ENCODE peak calls at places on chromosomes 1 and 21, in seven cellular contexts. Y is T-helper 1 cell; O is putamen; F is mucosa of descending colon; A is cardiac muscle cell; V is CD4-positive, alpha-beta T cell; X is AG20443. C is an unnamed sample.

GRCh38 chr1:179731643-179732042 is 11.4 kb upstream of the FAM163A start:
- DNase-seq in A (no peak), Y (no peak), F (no peak), X (no peak), O (no peak), V (no peak), C (no peak)

GRCh38 chr1:198935371-198935921 is 296.6 kb downstream of the PTPRC start:
- DNase-seq in X (peak; percentile 67), O (peak; percentile 79), A (peak; percentile 96), F (peak; percentile 48), V (peak; percentile 38), Y (peak; percentile 70), C (peak; percentile 51)

GRCh38 chr1:51255331-51255730 is 19.3 kb downstream of the RNF11 start:
- DNase-seq in A (no peak), V (no peak), F (no peak), Y (no peak), X (no peak), O (no peak), C (no peak)

GRCh38 chr21:35529141-35529863 is 480.2 kb upstream of the RUNX1 start:
- DNase-seq in A (peak; percentile 65), Y (peak; percentile 71), F (no peak), V (peak; percentile 7), O (no peak), X (peak; percentile 30), C (no peak)

GRCh38 chr1:65958561-65959350 is 166.1 kb downstream of the PDE4B start:
- DNase-seq in O (peak; percentile 82), V (peak; percentile 8), F (no peak), Y (peak; percentile 66), A (peak; percentile 71), X (peak; percentile 45), C (no peak)

GRCh38 chr1:44558883-44559282 is 115.4 kb downstream of the TMEM53 start:
- DNase-seq in O (no peak), A (no peak), X (no peak), Y (no peak), F (no peak), V (no peak), C (no peak)

GRCh38 chr1:81717230-81717629 is 83.5 kb upstream of the ADGRL2 start:
- DNase-seq in V (no peak), X (no peak), Y (no peak), O (no peak), F (no peak), A (no peak), C (no peak)

GRCh38 chr1:146012703-146013565 is 8.6 kb downstream of the HJV start:
- DNase-seq in A (peak; percentile 83), O (no peak), X (peak; percentile 75), Y (peak; percentile 68), F (no peak), V (peak; percentile 53), C (no peak)

GRCh38 chr21:41972511-41973205 is 18.8 kb upstream of the C2CD2 start:
- DNase-seq in A (no peak), F (no peak), O (no peak), V (no peak), Y (no peak), X (no peak), C (peak; percentile 46)

GRCh38 chr1:150813028-150813707 is 5.1 kb upstream of the CTSK start:
- DNase-seq in O (no peak), F (peak; percentile 86), X (peak; percentile 83), Y (no peak), A (peak; percentile 82), V (no peak), C (peak; percentile 73)